ENCODE peak calls at places on chromosomes 2 and 18, in four cellular contexts. H, S, Z and O are unnamed samples. For H3K4me1, the result is how much of the 10 kb centered on the place peaks cover.

GRCh38 chr2:1656961-1657841 is 87.1 kb downstream of the PXDN start:
- DNase-seq in Z (no peak), S (no peak), H (no peak), O (no peak)

GRCh38 chr2:205540066-205540465 is 142.2 kb upstream of the NRP2 start:
- DNase-seq in S (no peak), H (no peak), Z (no peak), O (no peak)

GRCh38 chr2:14621874-14622273 is 10.6 kb upstream of the LRATD1 start:
- DNase-seq in S (no peak), H (no peak), Z (no peak), O (no peak)

GRCh38 chr2:63950414-63950813 is 68.8 kb downstream of the VPS54 start:
- DNase-seq in H (peak), S (no peak), Z (no peak), O (no peak)

GRCh38 chr2:52210161-52210560 is 1178.2 kb upstream of the NRXN1 start:
- DNase-seq in Z (no peak), S (no peak), H (no peak), O (no peak)

GRCh38 chr2:19576411-19576810 is 218.0 kb upstream of the OSR1 start:
- DNase-seq in H (no peak), Z (no peak), S (no peak), O (no peak)

GRCh38 chr18:79489048-79489899 is 93.5 kb downstream of the NFATC1 start:
- DNase-seq in H (no peak), Z (no peak), S (no peak), O (no peak)

GRCh38 chr2:140680862-140681261 is 1450.0 kb downstream of the LRP1B start:
- DNase-seq in Z (no peak), H (no peak), S (no peak), O (no peak)

GRCh38 chr2:233068762-233069418 is 8.7 kb downstream of the INPP5D start:
- DNase-seq in Z (no peak), S (no peak), H (no peak), O (no peak)

GRCh38 chr18:30683836-30684235 is 358.7 kb downstream of the DSC3 start:
- DNase-seq in S (no peak), Z (no peak), H (no peak), O (no peak)

GRCh38 chr2:121771976-121772742 is 16.7 kb downstream of the TSN start:
- DNase-seq in Z (no peak), S (no peak), H (peak), O (no peak)

GRCh38 chr2:229170907-229171306 is 100.2 kb downstream of the PID1 start:
- DNase-seq in H (no peak), S (no peak), Z (no peak), O (no peak)

GRCh38 chr18:10928971-10929373 is 220.4 kb downstream of the PIEZO2 start:
- DNase-seq in Z (peak), H (no peak), S (no peak), O (no peak)

GRCh38 chr2:230865766-230866703 is 1.3 kb downstream of the ITM2C start:
- DNase-seq in Z (no peak), H (no peak), S (no peak), O (no peak)

GRCh38 chr2:117536139-117536538 is 278.4 kb upstream of the DDX18 start:
- DNase-seq in H (peak), S (no peak), Z (no peak), O (no peak)
- TF ChIP-seq SUZ12 in H (no peak), S (no peak), Z (no peak), O (no peak)

GRCh38 chr2:222297600-222297935 is 1.2 kb downstream of the PAX3 start:
- DNase-seq in H (no peak), Z (no peak), S (no peak), O (no peak)
- H3K9ac ChIP-seq in H (no peak), Z (no peak), S (no peak), O (no peak)

DNA sequence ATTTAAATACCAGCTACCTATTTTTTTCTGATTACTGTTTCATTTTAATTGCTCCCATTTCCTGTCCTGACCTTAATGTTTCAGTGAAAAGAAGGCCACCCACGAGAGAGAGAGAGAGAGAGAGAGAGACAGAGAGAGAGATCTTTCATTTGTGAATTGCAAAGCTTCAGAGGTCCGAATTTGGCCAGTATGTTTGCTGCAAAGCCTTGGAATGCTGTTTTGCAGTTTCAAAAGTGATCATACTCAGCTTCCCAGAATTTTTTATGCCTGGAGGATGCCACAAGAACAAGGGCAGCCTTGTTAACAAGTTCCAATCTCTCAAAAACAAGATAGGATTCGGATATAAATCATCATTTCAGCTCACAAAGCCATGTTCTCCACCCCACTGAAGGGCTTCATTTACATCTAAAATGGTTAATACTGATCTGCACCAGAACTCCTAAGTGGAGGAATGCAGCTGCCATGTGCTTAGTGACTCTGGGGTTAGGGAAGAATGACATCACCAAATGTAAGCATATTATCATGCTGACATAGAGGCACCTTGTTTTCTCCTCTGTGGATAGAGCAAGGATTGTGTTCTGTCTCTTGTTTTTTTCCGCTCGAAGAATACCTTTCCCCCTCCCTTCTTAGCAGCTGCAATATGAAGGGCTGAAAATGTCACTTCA is 478.4 kb downstream of the ARHGAP15 start:
- DNase-seq in Z (no peak), H (no peak), S (peak), O (peak)
- H3K4me1 ChIP-seq in Z (under half), H (under half), S (under half), O (under half)

GRCh38 chr2:45746888-45747287 is 95.4 kb downstream of the PRKCE start:
- DNase-seq in S (no peak), Z (no peak), H (no peak), O (no peak)
- TF ChIP-seq SUZ12 in S (no peak), Z (no peak), H (no peak), O (no peak)

GRCh38 chr2:46964835-46965560 is 49.4 kb upstream of the MCFD2 start:
- DNase-seq in Z (no peak), H (peak), S (no peak), O (no peak)
- H3K9ac ChIP-seq in Z (no peak), H (no peak), S (no peak), O (no peak)

GRCh38 chr2:42936632-42936996 is 144.2 kb upstream of the HAAO start:
- DNase-seq in S (no peak), Z (no peak), H (no peak), O (no peak)

GRCh38 chr2:42939411-42940206 is 147.2 kb upstream of the HAAO start:
- DNase-seq in Z (no peak), H (no peak), S (no peak), O (no peak)

GRCh38 chr2:42937171-42937875 is 144.9 kb upstream of the HAAO start:
- DNase-seq in H (no peak), S (no peak), Z (no peak), O (no peak)

GRCh38 chr2:42935692-42936631 is 143.6 kb upstream of the HAAO start:
- DNase-seq in S (no peak), H (no peak), Z (no peak), O (no peak)

DNA sequence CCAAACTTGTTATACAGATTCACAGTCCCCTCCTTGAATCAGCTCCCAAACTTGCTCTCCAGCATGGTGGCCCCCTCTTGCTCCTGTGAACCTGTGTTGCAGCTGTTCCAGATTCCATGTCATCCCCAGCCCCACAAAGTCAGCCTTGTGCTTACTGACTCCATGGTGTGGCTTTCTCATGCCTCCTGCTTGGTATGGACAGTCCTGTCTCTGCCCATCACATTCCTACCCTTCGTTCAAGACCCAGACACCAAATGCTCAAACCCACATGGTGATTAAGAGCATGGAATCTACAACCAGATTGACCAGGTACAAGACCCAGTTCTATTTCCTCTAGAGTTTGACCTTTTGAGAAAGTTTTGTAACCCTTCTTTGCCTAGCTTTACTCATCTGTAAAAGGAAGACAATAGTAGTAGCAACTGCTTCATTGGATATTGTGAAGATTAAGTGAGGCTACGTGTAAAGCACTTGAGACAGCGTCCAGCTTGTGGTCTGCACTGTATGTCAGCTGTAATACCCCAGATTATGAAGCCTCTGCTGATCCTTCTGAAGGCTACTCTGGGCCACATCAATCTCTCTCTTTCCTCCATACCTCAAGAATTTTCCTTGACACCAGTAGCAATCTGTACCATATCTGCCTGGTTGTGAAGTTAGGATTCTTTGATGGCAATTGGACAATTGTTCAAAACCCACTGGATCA is 146.4 kb upstream of the HAAO start:
- DNase-seq in H (no peak), S (no peak), Z (no peak), O (no peak)
- H3K4me1 ChIP-seq in H (half or more), S (under half), Z (under half), O (under half)

GRCh38 chr2:42117182-42117579 is 52.0 kb upstream of the EML4 start:
- DNase-seq in Z (no peak), S (no peak), H (no peak), O (no peak)

GRCh38 chr2:42117923-42118758 is 51.0 kb upstream of the EML4 start:
- DNase-seq in Z (peak), H (peak), S (no peak), O (no peak)

GRCh38 chr2:42115588-42115987 is 53.6 kb upstream of the EML4 start:
- DNase-seq in H (no peak), Z (no peak), S (no peak), O (no peak)

GRCh38 chr2:42118759-42119569 is 50.2 kb upstream of the EML4 start:
- DNase-seq in H (no peak), Z (no peak), S (no peak), O (no peak)

GRCh38 chr2:42116195-42117181 is 52.7 kb upstream of the EML4 start:
- DNase-seq in H (peak), S (no peak), Z (no peak), O (no peak)
- TF ChIP-seq SUZ12 in H (no peak), S (no peak), Z (no peak), O (no peak)

DNA sequence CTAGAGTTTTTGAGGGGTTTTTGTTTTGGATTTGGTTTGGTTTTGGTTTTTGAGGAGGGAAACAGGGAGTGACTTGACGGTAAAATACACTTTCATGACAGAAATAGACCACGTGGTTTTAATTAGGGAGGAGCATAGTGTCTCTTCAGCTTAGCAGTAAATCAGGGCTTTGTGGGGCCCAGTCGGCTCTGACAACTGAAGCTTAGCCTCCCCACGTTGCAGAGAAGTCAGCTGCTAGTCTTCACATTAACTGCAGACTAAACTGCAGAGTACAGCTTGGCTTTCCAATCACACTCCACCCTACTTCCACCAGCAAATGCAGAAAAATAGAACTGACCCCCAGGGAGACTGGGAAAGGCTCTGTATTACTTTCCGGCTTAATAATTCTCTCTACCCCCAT is 141.3 kb downstream of the FAM124B start:
- DNase-seq in Z (no peak), S (no peak), H (no peak), O (no peak)
- H3K9ac ChIP-seq in Z (no peak), S (no peak), H (no peak), O (no peak)

GRCh38 chr2:240734756-240735155 is 43.1 kb downstream of the AQP12A start:
- DNase-seq in Z (no peak), S (no peak), H (no peak), O (no peak)

GRCh38 chr2:240733803-240734495 is 42.3 kb downstream of the AQP12A start:
- DNase-seq in Z (no peak), H (no peak), S (no peak), O (no peak)

GRCh38 chr2:240736281-240737250 is 44.9 kb downstream of the AQP12A start:
- DNase-seq in S (no peak), Z (no peak), H (no peak), O (no peak)

GRCh38 chr2:240732911-240733622 is 41.4 kb downstream of the AQP12A start:
- DNase-seq in Z (no peak), H (no peak), S (no peak), O (no peak)

GRCh38 chr2:240735476-240735875 is 43.8 kb downstream of the AQP12A start:
- DNase-seq in H (no peak), Z (no peak), S (no peak), O (no peak)
- H3K4me1 ChIP-seq in H (under half), Z (under half), S (under half), O (under half)

GRCh38 chr2:37417321-37417720 is 72.9 kb downstream of the QPCT start:
- DNase-seq in S (no peak), H (no peak), Z (no peak), O (no peak)
- TF ChIP-seq SUZ12 in S (no peak), H (no peak), Z (no peak), O (no peak)